ENCODE peak calls at places on chromosomes 5 and 9, in four cellular contexts. I is brain microvascular endothelial cell, X is NCI-H2081, Q is WERI-Rb-1. J is an unnamed sample.

GRCh38 chr9:15155323-15155722 is 151.7 kb downstream of the TTC39B start:
- DNase-seq in X (no peak), Q (no peak), I (no peak), J (no peak)

GRCh38 chr9:20507431-20507830 is 114.9 kb downstream of the MLLT3 start:
- DNase-seq in Q (no peak), X (no peak), I (no peak), J (no peak)

GRCh38 chr5:56717253-56717987 is 97.9 kb upstream of the MAP3K1 start:
- DNase-seq in X (no peak), I (no peak), Q (no peak), J (peak; percentile 18)

GRCh38 chr5:140136624-140137023 is 10.9 kb downstream of the IGIP start:
- DNase-seq in I (no peak), Q (no peak), X (no peak), J (no peak)

GRCh38 chr5:133644000-133644865 is 31.9 kb upstream of the FSTL4 start:
- DNase-seq in X (no peak), I (no peak), Q (no peak), J (no peak)

GRCh38 chr9:744790-745456 is 96.6 kb upstream of the DMRT1 start:
- DNase-seq in I (no peak), X (no peak), Q (peak; percentile 69), J (no peak)

GRCh38 chr5:137453476-137454080 is 45.5 kb downstream of the SPOCK1 start:
- DNase-seq in X (no peak), I (peak; percentile 25), Q (no peak), J (peak; percentile 73)

GRCh38 chr9:124453586-124454191 is 3.4 kb downstream of the ADGRD2 start:
- DNase-seq in I (no peak), X (no peak), Q (no peak), J (no peak)

GRCh38 chr5:142835540-142835939 is 65.4 kb downstream of the ARHGAP26 start:
- DNase-seq in X (no peak), Q (no peak), I (no peak), J (no peak)

GRCh38 chr9:94157408-94157801 is 73.1 kb downstream of the PTPDC1 start:
- DNase-seq in Q (no peak), X (peak; percentile 55), I (no peak), J (no peak)

GRCh38 chr5:172594431-172594830 is 46.6 kb upstream of the NEURL1B start:
- DNase-seq in X (no peak), I (no peak), Q (no peak), J (no peak)

GRCh38 chr5:1364211-1364610 is 19.3 kb upstream of the CLPTM1L start:
- DNase-seq in Q (no peak), I (no peak), X (no peak), J (no peak)

GRCh38 chr9:22415941-22416691 is 30.5 kb upstream of the DMRTA1 start:
- DNase-seq in I (no peak), X (no peak), Q (no peak), J (no peak)

GRCh38 chr9:90915693-90916092 is 114.1 kb downstream of the SYK start:
- DNase-seq in I (peak; percentile 44), X (peak; percentile 25), Q (peak; percentile 75), J (peak; percentile 68)

GRCh38 chr5:57174128-57174849 is 430 bp downstream of the GPBP1 start:
- DNase-seq in X (peak; percentile 11), I (no peak), Q (no peak), J (peak; percentile 70)

GRCh38 chr9:14778565-14778964 is 56.0 kb upstream of the CER1 start:
- DNase-seq in X (no peak), Q (no peak), I (no peak), J (no peak)

GRCh38 chr5:79546782-79547428 is 33.0 kb upstream of the HOMER1 start:
- DNase-seq in I (no peak), X (no peak), Q (no peak), J (peak; percentile 6)

GRCh38 chr5:123176224-123176937 is 87.3 kb downstream of the PRDM6 start:
- DNase-seq in I (no peak), Q (no peak), X (no peak), J (peak; percentile 87)

GRCh38 chr9:23824241-23825142 is 1.5 kb downstream of the ELAVL2 start:
- DNase-seq in I (no peak), X (peak; percentile 36), Q (no peak), J (peak; percentile 28)

GRCh38 chr5:156486394-156487238 is 159.7 kb downstream of the SGCD start:
- DNase-seq in Q (no peak), X (no peak), I (no peak), J (no peak)

GRCh38 chr9:129773262-129774048 is 20.6 kb upstream of the PTGES start:
- DNase-seq in I (peak; percentile 54), Q (no peak), X (no peak), J (peak; percentile 68)

GRCh38 chr5:115098041-115098702 is 71.5 kb downstream of the TRIM36 start:
- DNase-seq in I (peak; percentile 67), X (peak; percentile 39), Q (peak; percentile 38), J (peak; percentile 70)

GRCh38 chr5:92309336-92309991 is 926.3 kb upstream of the ARRDC3 start:
- DNase-seq in I (peak; percentile 4), X (peak; percentile 36), Q (no peak), J (peak; percentile 70)

GRCh38 chr5:55176176-55176818 is 3.3 kb upstream of the CDC20B start:
- DNase-seq in X (peak; percentile 48), I (no peak), Q (peak; percentile 90), J (peak; percentile 67)

GRCh38 chr5:54249210-54250028 is 61.0 kb downstream of the ARL15 start:
- DNase-seq in X (no peak), Q (peak; percentile 26), I (peak; percentile 6), J (peak; percentile 11)

GRCh38 chr9:113875917-113876805 is at the start of gene ZNF618:
- DNase-seq in Q (peak; percentile 29), X (peak; percentile 29), I (no peak), J (peak; percentile 76)

J was measured in GM23248.